ENCODE peak calls at places on chromosomes 13 and 19, in ten cellular contexts. L is activated naive CD8-positive, alpha-beta T cell treated with anti-CD3 and anti-CD28 coated beads, Interleukin-2, amount 50 U/mL, for 24 hours; Q is T-cell; I is RPMI7951; Z is AG08396; C is pancreas; J is tibial artery; S is kidney epithelial cell; K is left lung; V is BJ. W is an unnamed sample.

GRCh38 chr13:105329359-105329758 is 1206.1 kb downstream of the EFNB2 start:
- DNase-seq in L (no peak), Q (no peak), I (no peak), Z (no peak), C (no peak), J (no peak), S (no peak), K (no peak), V (no peak), W (no peak)

GRCh38 chr19:1274852-1275259 is 474 bp upstream of the FAM174C start:
- DNase-seq in L (no peak), Q (no peak), I (no peak), Z (no peak), C (no peak), J (peak), S (no peak), K (no peak), V (no peak), W (no peak)

GRCh38 chr19:34926361-34926684 is 380 bp upstream of the ZNF30 start:
- DNase-seq in L (no peak), Q (no peak), I (no peak), Z (no peak), C (no peak), J (no peak), S (no peak), K (no peak), V (no peak), W (no peak)

GRCh38 chr13:95535243-95535642 is 17.3 kb upstream of the CLDN10 start:
- DNase-seq in L (no peak), Q (no peak), I (peak), Z (no peak), C (peak), J (no peak), S (peak), K (no peak), V (no peak), W (no peak)

GRCh38 chr19:10087296-10088061 is 1.4 kb downstream of the SHFL start:
- DNase-seq in L (no peak), Q (no peak), I (no peak), Z (no peak), C (no peak), J (no peak), S (no peak), K (no peak), V (no peak), W (no peak)

GRCh38 chr19:15305582-15306334 is 26.6 kb downstream of the BRD4 start:
- DNase-seq in L (no peak), Q (no peak), I (no peak), Z (no peak), C (no peak), J (no peak), S (no peak), K (no peak), V (no peak), W (no peak)

GRCh38 chr19:58145849-58146248 is 4.7 kb downstream of the ZNF329 start:
- DNase-seq in L (no peak), Q (no peak), I (no peak), Z (no peak), C (no peak), J (no peak), S (no peak), K (no peak), V (no peak), W (no peak)

GRCh38 chr13:21324793-21325192 is 134.3 kb downstream of the ZDHHC20 start:
- DNase-seq in L (no peak), Q (no peak), I (no peak), Z (no peak), C (no peak), J (no peak), S (no peak), K (no peak), V (no peak), W (no peak)

GRCh38 chr19:46764817-46765291 is 18.6 kb upstream of the STRN4 start:
- DNase-seq in L (no peak), Q (no peak), I (no peak), Z (no peak), C (peak), J (no peak), S (no peak), K (no peak), V (no peak), W (no peak)

GRCh38 chr13:48586591-48587103 is 53.8 kb upstream of the RCBTB2 start:
- DNase-seq in L (no peak), Q (no peak), I (no peak), Z (no peak), C (no peak), J (no peak), S (no peak), K (no peak), V (no peak), W (no peak)

GRCh38 chr19:14782978-14783545 is 4.7 kb upstream of the ADGRE2 start:
- DNase-seq in L (no peak), Q (no peak), I (peak), Z (no peak), C (no peak), J (peak), S (no peak), K (no peak), V (no peak), W (no peak)

GRCh38 chr13:82010780-82011179 is 1669.9 kb upstream of the SPRY2 start:
- DNase-seq in L (no peak), Q (no peak), I (no peak), Z (no peak), C (no peak), J (no peak), S (no peak), K (no peak), V (no peak), W (no peak)

GRCh38 chr13:29956771-29957170 is 106.4 kb upstream of the UBL3 start:
- DNase-seq in L (no peak), Q (no peak), I (no peak), Z (no peak), C (no peak), J (no peak), S (no peak), K (no peak), V (no peak), W (no peak)

GRCh38 chr13:110520431-110521295 is 40.9 kb downstream of the RAB20 start:
- DNase-seq in L (no peak), Q (no peak), I (peak), Z (peak), C (peak), J (peak), S (no peak), K (peak), V (no peak), W (no peak)

GRCh38 chr19:58059681-58060080 is 599 bp downstream of the ZNF135 start:
- DNase-seq in L (no peak), Q (no peak), I (no peak), Z (no peak), C (no peak), J (no peak), S (no peak), K (no peak), V (no peak), W (no peak)

GRCh38 chr19:30393046-30393445 is 20.9 kb downstream of the ZNF536 start:
- DNase-seq in L (no peak), Q (no peak), I (peak), Z (peak), C (no peak), J (no peak), S (no peak), K (no peak), V (no peak), W (no peak)

GRCh38 chr13:46183018-46183940 is 1.3 kb upstream of the LCP1 start:
- DNase-seq in L (peak), Q (no peak), I (peak), Z (no peak), C (no peak), J (no peak), S (no peak), K (no peak), V (no peak), W (no peak)

GRCh38 chr19:11554160-11554559 is 4.9 kb downstream of the ELOF1 start:
- DNase-seq in L (no peak), Q (no peak), I (no peak), Z (no peak), C (no peak), J (no peak), S (no peak), K (no peak), V (no peak), W (no peak)

GRCh38 chr13:19601749-19602725 is 31.4 kb upstream of the MPHOSPH8 start:
- DNase-seq in L (peak), Q (no peak), I (peak), Z (peak), C (peak), J (no peak), S (no peak), K (peak), V (no peak), W (no peak)

GRCh38 chr19:798415-799075 is 1.3 kb downstream of the PTBP1 start:
- DNase-seq in L (no peak), Q (no peak), I (no peak), Z (peak), C (peak), J (no peak), S (no peak), K (peak), V (no peak), W (no peak)

W was measured in DMS 273 treated with DMSO at 0.1 percent for 48 hours.